ENCODE peak calls at places on chromosomes 5 and 9, in five cellular contexts. One of them, this sample, is unnamed.

GRCh38 chr5:62720036-62720441 is 141.4 kb downstream of the LRRC70 start:
- DNase-seq in heart left ventricle: no peak
- DNase-seq in A549: peak; percentile 36
- DNase-seq in tibial nerve: no peak
- DNase-seq in spleen: no peak
- DNase-seq in this sample: peak; percentile 31

GRCh38 chr5:104088876-104089778 is 526.5 kb upstream of the NUDT12 start:
- DNase-seq in heart left ventricle: no peak
- DNase-seq in A549: no peak
- DNase-seq in tibial nerve: no peak
- DNase-seq in spleen: no peak
- DNase-seq in this sample: no peak

GRCh38 chr5:68015933-68016332 is 199.6 kb upstream of the PIK3R1 start:
- DNase-seq in heart left ventricle: no peak
- DNase-seq in A549: no peak
- DNase-seq in tibial nerve: no peak
- DNase-seq in spleen: no peak
- DNase-seq in this sample: no peak

GRCh38 chr5:113243349-113243664 is 191.5 kb downstream of the TSSK1B start:
- DNase-seq in heart left ventricle: no peak
- DNase-seq in A549: no peak
- DNase-seq in tibial nerve: no peak
- DNase-seq in spleen: no peak
- DNase-seq in this sample: no peak

GRCh38 chr5:151496041-151496484 is 48.7 kb downstream of the SLC36A1 start:
- DNase-seq in heart left ventricle: no peak
- DNase-seq in A549: no peak
- DNase-seq in tibial nerve: no peak
- DNase-seq in spleen: no peak
- DNase-seq in this sample: no peak

GRCh38 chr5:178797101-178797521 is 62.6 kb upstream of the ZNF354B start:
- DNase-seq in heart left ventricle: no peak
- DNase-seq in A549: no peak
- DNase-seq in tibial nerve: no peak
- DNase-seq in spleen: no peak
- DNase-seq in this sample: no peak

GRCh38 chr5:147939431-147940114 is 33.2 kb upstream of the C5orf46 start:
- DNase-seq in heart left ventricle: no peak
- DNase-seq in A549: no peak
- DNase-seq in tibial nerve: no peak
- DNase-seq in spleen: no peak
- DNase-seq in this sample: no peak

GRCh38 chr9:129253820-129254381 is 75.8 kb upstream of the IER5L start:
- DNase-seq in heart left ventricle: peak; percentile 85
- DNase-seq in A549: no peak
- DNase-seq in tibial nerve: no peak
- DNase-seq in spleen: peak; percentile 67
- DNase-seq in this sample: no peak

GRCh38 chr5:91378683-91379601 is 4.2 kb downstream of the ARRDC3 start:
- DNase-seq in heart left ventricle: no peak
- DNase-seq in A549: no peak
- DNase-seq in tibial nerve: no peak
- DNase-seq in spleen: no peak
- DNase-seq in this sample: no peak

GRCh38 chr5:110702300-110702699 is 24.2 kb downstream of the TMEM232 start:
- DNase-seq in heart left ventricle: no peak
- DNase-seq in A549: no peak
- DNase-seq in tibial nerve: no peak
- DNase-seq in spleen: no peak
- DNase-seq in this sample: no peak

GRCh38 chr9:76756273-76756650 is 8.0 kb upstream of the PCA3 start:
- DNase-seq in heart left ventricle: no peak
- DNase-seq in A549: peak; percentile 42
- DNase-seq in tibial nerve: peak; percentile 12
- DNase-seq in spleen: no peak
- DNase-seq in this sample: peak; percentile 35

GRCh38 chr5:39713224-39713911 is 288.6 kb upstream of the DAB2 start:
- DNase-seq in heart left ventricle: no peak
- DNase-seq in A549: peak; percentile 78
- DNase-seq in tibial nerve: peak; percentile 15
- DNase-seq in spleen: no peak
- DNase-seq in this sample: no peak

GRCh38 chr9:91029621-91030361 is 228.2 kb downstream of the SYK start:
- DNase-seq in heart left ventricle: no peak
- DNase-seq in A549: no peak
- DNase-seq in tibial nerve: no peak
- DNase-seq in spleen: no peak
- DNase-seq in this sample: no peak

GRCh38 chr9:76717611-76718010 is 46.6 kb upstream of the PCA3 start:
- DNase-seq in heart left ventricle: no peak
- DNase-seq in A549: no peak
- DNase-seq in tibial nerve: no peak
- DNase-seq in spleen: no peak
- DNase-seq in this sample: no peak

GRCh38 chr9:35106343-35106730 is 3.4 kb upstream of the STOML2 start:
- DNase-seq in heart left ventricle: no peak
- DNase-seq in A549: no peak
- DNase-seq in tibial nerve: no peak
- DNase-seq in spleen: no peak
- DNase-seq in this sample: no peak

GRCh38 chr9:137064027-137064879 is 6.1 kb downstream of the SAPCD2 start:
- DNase-seq in heart left ventricle: peak; percentile 68
- DNase-seq in A549: peak; percentile 64
- DNase-seq in tibial nerve: peak; percentile 54
- DNase-seq in spleen: peak; percentile 92
- DNase-seq in this sample: peak; percentile 56

GRCh38 chr9:3608011-3608410 is 82.2 kb upstream of the RFX3 start:
- DNase-seq in heart left ventricle: no peak
- DNase-seq in A549: no peak
- DNase-seq in tibial nerve: no peak
- DNase-seq in spleen: no peak
- DNase-seq in this sample: no peak

GRCh38 chr5:133232435-133232834 is 180.6 kb downstream of the HSPA4 start:
- DNase-seq in heart left ventricle: no peak
- DNase-seq in A549: no peak
- DNase-seq in tibial nerve: no peak
- DNase-seq in spleen: no peak
- DNase-seq in this sample: no peak

GRCh38 chr5:71937906-71938698 is 169.2 kb upstream of the MAP1B start:
- DNase-seq in heart left ventricle: no peak
- DNase-seq in A549: no peak
- DNase-seq in tibial nerve: no peak
- DNase-seq in spleen: no peak
- DNase-seq in this sample: no peak

GRCh38 chr9:78973906-78974305 is 597.9 kb upstream of the TLE4 start:
- DNase-seq in heart left ventricle: no peak
- DNase-seq in A549: peak; percentile 63
- DNase-seq in tibial nerve: no peak
- DNase-seq in spleen: no peak
- DNase-seq in this sample: no peak

GRCh38 chr5:56941981-56942380 is 9.9 kb downstream of the MIER3 start:
- DNase-seq in heart left ventricle: no peak
- DNase-seq in A549: no peak
- DNase-seq in tibial nerve: no peak
- DNase-seq in spleen: no peak
- DNase-seq in this sample: no peak

GRCh38 chr9:132525308-132525707 is 57.1 kb upstream of the BARHL1 start:
- DNase-seq in heart left ventricle: no peak
- DNase-seq in A549: no peak
- DNase-seq in tibial nerve: no peak
- DNase-seq in spleen: no peak
- DNase-seq in this sample: no peak

GRCh38 chr9:117927354-117927753 is 223.2 kb downstream of the TLR4 start:
- DNase-seq in heart left ventricle: no peak
- DNase-seq in A549: no peak
- DNase-seq in tibial nerve: no peak
- DNase-seq in spleen: no peak
- DNase-seq in this sample: no peak

GRCh38 chr5:112418412-112419049 is 546 bp downstream of the EPB41L4A start:
- DNase-seq in heart left ventricle: peak; percentile 22
- DNase-seq in A549: no peak
- DNase-seq in tibial nerve: no peak
- DNase-seq in spleen: no peak
- DNase-seq in this sample: peak; percentile 18

GRCh38 chr5:133844836-133845235 is 123.6 kb downstream of the C5orf15 start:
- DNase-seq in heart left ventricle: no peak
- DNase-seq in A549: no peak
- DNase-seq in tibial nerve: no peak
- DNase-seq in spleen: no peak
- DNase-seq in this sample: no peak

GRCh38 chr9:125460346-125460745 is 198.7 kb downstream of the GAPVD1 start:
- DNase-seq in heart left ventricle: no peak
- DNase-seq in A549: no peak
- DNase-seq in tibial nerve: no peak
- DNase-seq in spleen: no peak
- DNase-seq in this sample: no peak

GRCh38 chr5:180086816-180087426 is 15.4 kb upstream of the RNF130 start:
- DNase-seq in heart left ventricle: no peak
- DNase-seq in A549: no peak
- DNase-seq in tibial nerve: no peak
- DNase-seq in spleen: no peak
- DNase-seq in this sample: no peak

GRCh38 chr5:180085837-180086236 is 14.3 kb upstream of the RNF130 start:
- DNase-seq in heart left ventricle: no peak
- DNase-seq in A549: no peak
- DNase-seq in tibial nerve: no peak
- DNase-seq in spleen: no peak
- DNase-seq in this sample: no peak

GRCh38 chr5:180083529-180084060 is 12.0 kb upstream of the RNF130 start:
- DNase-seq in heart left ventricle: no peak
- DNase-seq in A549: no peak
- DNase-seq in tibial nerve: no peak
- DNase-seq in spleen: no peak
- DNase-seq in this sample: no peak

GRCh38 chr5:180082633-180083420 is 11.3 kb upstream of the RNF130 start:
- DNase-seq in heart left ventricle: no peak
- DNase-seq in A549: no peak
- DNase-seq in tibial nerve: no peak
- DNase-seq in spleen: no peak
- DNase-seq in this sample: no peak

GRCh38 chr5:180084638-180085561 is 13.3 kb upstream of the RNF130 start:
- DNase-seq in heart left ventricle: no peak
- DNase-seq in A549: peak; percentile 19
- DNase-seq in tibial nerve: no peak
- DNase-seq in spleen: no peak
- DNase-seq in this sample: peak; percentile 58
- TF ChIP-seq POLR2A in heart left ventricle: no peak
- TF ChIP-seq POLR2A in A549: no peak
- TF ChIP-seq POLR2A in tibial nerve: no peak
- TF ChIP-seq POLR2A in spleen: no peak
- TF ChIP-seq POLR2A in this sample: no peak

GRCh38 chr5:60763061-60763460 is 63.1 kb upstream of the DEPDC1B start:
- DNase-seq in heart left ventricle: no peak
- DNase-seq in A549: no peak
- DNase-seq in tibial nerve: no peak
- DNase-seq in spleen: no peak
- DNase-seq in this sample: no peak
- TF ChIP-seq POLR2A in heart left ventricle: no peak
- TF ChIP-seq POLR2A in A549: no peak
- TF ChIP-seq POLR2A in tibial nerve: no peak
- TF ChIP-seq POLR2A in spleen: no peak
- TF ChIP-seq POLR2A in this sample: no peak

DNA sequence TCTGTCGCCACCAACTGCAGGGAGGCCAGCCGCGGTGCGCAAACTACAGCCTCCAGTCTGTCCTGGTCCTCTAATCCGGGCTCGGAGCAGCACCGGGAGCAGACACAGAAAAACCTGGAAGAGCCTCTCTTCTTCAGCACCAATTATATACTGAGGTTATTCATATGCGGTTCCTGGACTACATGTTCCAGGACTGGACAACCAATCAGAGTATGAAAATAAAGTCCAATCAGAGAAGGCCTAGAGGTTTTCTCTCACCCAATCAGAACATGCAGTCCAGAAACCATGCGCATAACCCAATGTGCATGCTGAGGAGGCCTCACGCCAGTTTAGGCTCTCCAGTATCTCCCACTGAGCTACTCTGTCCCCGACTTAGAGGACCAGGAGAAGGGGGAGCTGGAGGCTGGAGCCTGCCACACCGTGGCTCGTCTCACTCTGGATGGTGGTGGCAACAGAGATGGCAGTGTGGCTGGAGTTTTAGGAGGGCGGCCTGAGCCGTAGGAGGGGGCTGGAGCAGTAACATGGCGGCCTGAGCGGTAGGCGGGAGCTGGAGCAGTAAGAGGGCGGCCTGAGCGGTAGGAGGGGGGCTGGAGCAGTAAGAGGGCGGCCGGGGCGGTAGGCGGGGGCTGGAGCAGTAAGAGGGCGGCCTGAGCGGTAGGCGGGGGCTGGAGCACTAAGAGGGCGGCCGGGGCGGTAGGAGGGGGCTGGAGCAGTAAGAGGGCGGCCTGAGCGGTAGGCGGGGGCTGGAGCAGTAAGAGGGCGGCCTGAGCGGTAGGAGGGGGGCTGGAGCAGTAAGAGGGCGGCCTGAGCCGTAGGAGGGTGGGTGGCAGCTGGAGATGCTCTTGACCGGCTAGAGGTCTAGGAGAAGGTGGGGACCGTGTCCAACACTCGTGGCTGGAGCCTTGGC is 20.4 kb upstream of the TRIM52 start:
- DNase-seq in heart left ventricle: no peak
- DNase-seq in A549: no peak
- DNase-seq in tibial nerve: no peak
- DNase-seq in spleen: peak; percentile 22
- DNase-seq in this sample: no peak
- TF ChIP-seq POLR2A in heart left ventricle: no peak
- TF ChIP-seq POLR2A in A549: no peak
- TF ChIP-seq POLR2A in tibial nerve: no peak
- TF ChIP-seq POLR2A in spleen: no peak
- TF ChIP-seq POLR2A in this sample: no peak

GRCh38 chr9:89669361-89669842 is 64.6 kb downstream of the GADD45G start:
- DNase-seq in heart left ventricle: no peak
- DNase-seq in A549: no peak
- DNase-seq in tibial nerve: no peak
- DNase-seq in spleen: no peak
- DNase-seq in this sample: peak; percentile 66

GRCh38 chr9:89666950-89667349 is 62.1 kb downstream of the GADD45G start:
- DNase-seq in heart left ventricle: no peak
- DNase-seq in A549: no peak
- DNase-seq in tibial nerve: no peak
- DNase-seq in spleen: no peak
- DNase-seq in this sample: no peak

GRCh38 chr9:89668216-89668867 is 63.5 kb downstream of the GADD45G start:
- DNase-seq in heart left ventricle: no peak
- DNase-seq in A549: no peak
- DNase-seq in tibial nerve: no peak
- DNase-seq in spleen: no peak
- DNase-seq in this sample: peak; percentile 66

GRCh38 chr9:89666364-89666763 is 61.6 kb downstream of the GADD45G start:
- DNase-seq in heart left ventricle: no peak
- DNase-seq in A549: no peak
- DNase-seq in tibial nerve: no peak
- DNase-seq in spleen: no peak
- DNase-seq in this sample: peak; percentile 81

DNA sequence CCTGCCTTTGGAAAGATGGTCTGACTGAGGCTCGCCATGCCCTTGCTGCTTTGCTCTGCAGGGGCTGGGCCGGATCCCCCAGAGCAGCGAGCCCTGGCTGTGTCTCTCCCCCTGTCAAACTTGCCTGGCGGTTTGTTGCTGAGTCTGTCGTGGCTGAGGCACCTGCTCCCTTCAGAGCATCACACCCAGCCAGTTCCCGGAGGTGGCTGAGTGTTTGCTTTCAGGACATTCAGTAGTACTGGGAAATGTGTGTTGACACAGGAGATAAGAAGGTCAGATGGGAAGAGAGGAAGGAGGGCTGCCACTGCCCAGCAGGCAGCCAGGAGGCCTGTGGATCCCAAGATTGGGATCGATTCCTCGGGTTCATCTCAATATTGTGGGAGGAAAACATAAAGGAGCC is 62.9 kb downstream of the GADD45G start:
- DNase-seq in heart left ventricle: no peak
- DNase-seq in A549: no peak
- DNase-seq in tibial nerve: no peak
- DNase-seq in spleen: no peak
- DNase-seq in this sample: peak; percentile 78
- TF ChIP-seq POLR2A in heart left ventricle: no peak
- TF ChIP-seq POLR2A in A549: no peak
- TF ChIP-seq POLR2A in tibial nerve: no peak
- TF ChIP-seq POLR2A in spleen: no peak
- TF ChIP-seq POLR2A in this sample: no peak